ENCODE peak calls at places on chromosomes 2 and 18, in five cellular contexts. Y, S, W, K and D are unnamed samples.

GRCh38 chr2:203532957-203533695 is 2.0 kb downstream of the RAPH1 start:
- DNase-seq in Y (no peak), S (no peak), W (no peak), K (peak; percentile 21), D (no peak)

GRCh38 chr2:66781804-66782203 is 346.9 kb downstream of the MEIS1 start:
- DNase-seq in Y (no peak), S (no peak), W (no peak), K (no peak), D (no peak)

GRCh38 chr2:181554511-181554910 is 97.3 kb downstream of the ITGA4 start:
- DNase-seq in Y (no peak), S (no peak), W (no peak), K (no peak), D (no peak)

GRCh38 chr2:101961287-101962242 is 30.2 kb upstream of the IL1R2 start:
- DNase-seq in Y (peak; percentile 18), S (peak; percentile 99), W (no peak), K (no peak), D (peak; percentile 73)

GRCh38 chr2:145184741-145185671 is 665.1 kb upstream of the ZEB2 start:
- DNase-seq in Y (no peak), S (peak; percentile 52), W (no peak), K (no peak), D (no peak)

GRCh38 chr2:28716265-28716865 is 35.3 kb upstream of the PPP1CB start:
- DNase-seq in Y (peak; percentile 59), S (peak; percentile 93), W (no peak), K (no peak), D (no peak)

GRCh38 chr18:3985030-3985429 is 470.1 kb downstream of the DLGAP1 start:
- DNase-seq in Y (no peak), S (no peak), W (no peak), K (no peak), D (no peak)

GRCh38 chr18:11574545-11574944 is 34.9 kb upstream of the SLC35G4 start:
- DNase-seq in Y (no peak), S (no peak), W (no peak), K (no peak), D (no peak)

GRCh38 chr2:179412116-179412515 is 147.5 kb upstream of the SESTD1 start:
- DNase-seq in Y (no peak), S (no peak), W (no peak), K (no peak), D (no peak)

GRCh38 chr18:63320041-63320689 is 596 bp upstream of the BCL2 start:
- DNase-seq in Y (peak; percentile 70), S (peak; percentile 95), W (peak; percentile 55), K (peak; percentile 79), D (peak; percentile 86)
- TF ChIP-seq CTCF in Y (no peak), S (no peak), W (peak; percentile 16), K (no peak), D (peak; percentile 25)

GRCh38 chr2:170012773-170013172 is 165.2 kb upstream of the MYO3B start:
- DNase-seq in Y (no peak), S (no peak), W (no peak), K (no peak), D (no peak)
- TF ChIP-seq CTCF in Y (no peak), S (no peak), W (no peak), K (peak; percentile 7), D (no peak)

GRCh38 chr2:30475542-30475941 is 28.5 kb downstream of the LCLAT1 start:
- DNase-seq in Y (no peak), S (no peak), W (no peak), K (no peak), D (no peak)
- TF ChIP-seq CTCF in Y (no peak), S (no peak), W (no peak), K (no peak), D (peak; percentile 49)

GRCh38 chr2:176285321-176285720 is 16.1 kb downstream of the MTX2 start:
- DNase-seq in Y (no peak), S (no peak), W (no peak), K (no peak), D (no peak)
- TF ChIP-seq CTCF in Y (no peak), S (no peak), W (peak; percentile 27), K (peak; percentile 14), D (no peak)

DNA sequence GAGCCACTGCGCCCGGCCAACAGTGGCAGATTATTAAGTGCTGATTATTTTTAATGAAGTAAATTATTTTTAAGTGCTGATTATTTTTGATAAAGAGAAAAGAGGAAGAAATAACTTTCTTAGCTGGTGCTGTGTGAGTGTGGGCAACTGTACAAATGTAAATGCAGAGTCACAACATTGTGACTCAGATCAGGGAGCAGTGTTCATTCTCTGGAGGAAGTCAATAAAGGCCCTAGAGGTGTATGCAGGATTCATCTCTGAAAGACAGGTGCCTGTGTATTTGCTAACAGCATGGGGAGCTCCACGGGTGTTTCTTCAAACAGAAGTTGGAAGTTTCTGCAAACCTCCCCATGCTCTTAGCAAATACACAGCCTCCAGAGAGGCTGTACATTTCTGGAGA is 6.2 kb downstream of the KRTCAP3 start:
- DNase-seq in Y (no peak), S (no peak), W (no peak), K (no peak), D (no peak)
- TF ChIP-seq CTCF in Y (no peak), S (no peak), W (no peak), K (no peak), D (no peak)

GRCh38 chr2:98510322-98510662 is 65.6 kb downstream of the INPP4A start:
- DNase-seq in Y (no peak), S (no peak), W (no peak), K (no peak), D (no peak)
- TF ChIP-seq CTCF in Y (no peak), S (no peak), W (no peak), K (no peak), D (no peak)

GRCh38 chr2:36706021-36706328 is 9.5 kb downstream of the VIT start:
- DNase-seq in Y (no peak), S (peak; percentile 66), W (no peak), K (no peak), D (no peak)

GRCh38 chr2:36707050-36707449 is 10.5 kb downstream of the VIT start:
- DNase-seq in Y (no peak), S (no peak), W (no peak), K (no peak), D (no peak)

GRCh38 chr2:36706451-36706850 is 9.9 kb downstream of the VIT start:
- DNase-seq in Y (no peak), S (no peak), W (no peak), K (no peak), D (no peak)

GRCh38 chr2:36705326-36706020 is 9.0 kb downstream of the VIT start:
- DNase-seq in Y (no peak), S (no peak), W (no peak), K (no peak), D (no peak)

DNA sequence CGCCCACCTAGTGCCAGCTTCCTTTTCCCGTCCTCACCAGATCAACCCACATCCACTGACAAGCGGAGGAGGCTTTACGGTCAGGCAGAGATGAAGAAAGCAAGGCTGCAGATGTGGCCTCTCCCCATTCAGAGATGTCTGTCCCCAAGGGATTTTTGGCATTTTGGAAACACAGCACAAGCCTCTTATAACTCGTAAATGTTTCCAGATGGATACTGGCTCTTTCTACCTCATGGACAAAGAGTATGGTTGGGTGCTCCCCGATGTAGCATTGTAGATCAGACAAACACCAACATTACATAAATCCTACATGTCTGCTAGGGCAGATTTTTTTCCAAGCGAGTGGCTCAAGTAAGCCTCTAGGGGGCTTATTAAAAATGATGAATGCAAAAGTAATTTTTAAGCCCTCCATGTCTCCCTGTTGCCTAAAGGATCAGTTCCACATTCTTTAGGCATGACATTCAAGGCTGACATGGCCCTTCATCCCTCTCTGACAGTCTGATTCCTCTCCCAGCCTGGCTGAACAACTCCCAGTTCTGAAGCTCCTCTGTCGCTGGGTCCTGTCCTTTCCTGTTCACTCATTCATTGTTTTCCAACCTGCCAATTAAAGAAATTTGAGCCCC is 11.7 kb downstream of the VIT start:
- DNase-seq in Y (no peak), S (no peak), W (no peak), K (no peak), D (no peak)
- TF ChIP-seq CTCF in Y (no peak), S (no peak), W (peak; percentile 33), K (no peak), D (peak; percentile 50)

DNA sequence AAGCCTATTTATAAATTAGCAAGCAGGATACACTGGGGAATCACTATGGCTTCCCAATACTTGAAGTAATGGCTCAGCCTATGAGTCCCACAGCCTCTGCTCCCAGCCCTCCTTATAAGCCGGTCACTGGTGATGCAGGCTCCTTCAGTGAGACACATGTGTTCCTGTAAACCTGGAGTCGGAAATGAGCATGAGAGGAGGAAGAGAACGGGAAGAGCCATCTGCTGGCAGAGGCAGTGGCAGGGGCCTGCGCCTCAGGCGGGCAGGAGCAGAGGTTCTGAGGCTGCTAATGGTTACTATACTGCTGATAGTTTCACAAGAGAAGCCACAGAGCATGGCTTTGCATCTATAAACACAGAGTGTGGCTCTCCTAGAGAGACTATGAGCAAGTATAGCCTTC is 63.5 kb downstream of the FBXO15 start:
- DNase-seq in Y (no peak), S (no peak), W (no peak), K (no peak), D (no peak)
- TF ChIP-seq CTCF in Y (no peak), S (no peak), W (no peak), K (no peak), D (no peak)

GRCh38 chr18:31189757-31190156 is 27.1 kb upstream of the DSC1 start:
- DNase-seq in Y (no peak), S (no peak), W (no peak), K (no peak), D (no peak)
- TF ChIP-seq CTCF in Y (no peak), S (no peak), W (no peak), K (no peak), D (no peak)